ENCODE peak calls at places on chromosomes 5 and 9, in four cellular contexts. One of them, this sample, is unnamed.
A peak's percentile ranks its signal among the peaks of the same experiment; 100 is the strongest.

GRCh38 chr5:158923799-158924551 is 175.7 kb downstream of the EBF1 start:
- DNase-seq in hippocampal formation: no peak
- DNase-seq in HFF-Myc: no peak
- DNase-seq in activated CD8-positive, alpha-beta memory T cell treated with anti-CD3 and anti-CD28 coated beads for 24 hours: no peak
- DNase-seq in this sample: no peak

GRCh38 chr9:97773091-97773490 is 76.0 kb upstream of the XPA start:
- DNase-seq in hippocampal formation: no peak
- DNase-seq in HFF-Myc: no peak
- DNase-seq in activated CD8-positive, alpha-beta memory T cell treated with anti-CD3 and anti-CD28 coated beads for 24 hours: no peak
- DNase-seq in this sample: no peak

GRCh38 chr5:147188200-147189108 is 46.4 kb upstream of the STK32A start:
- DNase-seq in hippocampal formation: peak; percentile 25
- DNase-seq in HFF-Myc: peak; percentile 39
- DNase-seq in activated CD8-positive, alpha-beta memory T cell treated with anti-CD3 and anti-CD28 coated beads for 24 hours: no peak
- DNase-seq in this sample: no peak

GRCh38 chr5:82406200-82406773 is 128.1 kb upstream of the RPS23 start:
- DNase-seq in hippocampal formation: no peak
- DNase-seq in HFF-Myc: no peak
- DNase-seq in activated CD8-positive, alpha-beta memory T cell treated with anti-CD3 and anti-CD28 coated beads for 24 hours: no peak
- DNase-seq in this sample: peak; percentile 80

GRCh38 chr5:143142596-143143435 is 260.7 kb downstream of the NR3C1 start:
- DNase-seq in hippocampal formation: peak; percentile 4
- DNase-seq in HFF-Myc: no peak
- DNase-seq in activated CD8-positive, alpha-beta memory T cell treated with anti-CD3 and anti-CD28 coated beads for 24 hours: no peak
- DNase-seq in this sample: no peak

GRCh38 chr5:57780306-57780958 is 297.8 kb upstream of the ACTBL2 start:
- DNase-seq in hippocampal formation: no peak
- DNase-seq in HFF-Myc: no peak
- DNase-seq in activated CD8-positive, alpha-beta memory T cell treated with anti-CD3 and anti-CD28 coated beads for 24 hours: no peak
- DNase-seq in this sample: no peak

GRCh38 chr5:158601118-158601517 is 498.6 kb downstream of the EBF1 start:
- DNase-seq in hippocampal formation: no peak
- DNase-seq in HFF-Myc: no peak
- DNase-seq in activated CD8-positive, alpha-beta memory T cell treated with anti-CD3 and anti-CD28 coated beads for 24 hours: no peak
- DNase-seq in this sample: no peak

GRCh38 chr9:135905380-135906282 is 1.7 kb downstream of the CAMSAP1 start:
- DNase-seq in hippocampal formation: no peak
- DNase-seq in HFF-Myc: no peak
- DNase-seq in activated CD8-positive, alpha-beta memory T cell treated with anti-CD3 and anti-CD28 coated beads for 24 hours: peak; percentile 77
- DNase-seq in this sample: peak; percentile 37

GRCh38 chr5:148960070-148960769 is 102.6 kb downstream of the SH3TC2 start:
- DNase-seq in hippocampal formation: no peak
- DNase-seq in HFF-Myc: no peak
- DNase-seq in activated CD8-positive, alpha-beta memory T cell treated with anti-CD3 and anti-CD28 coated beads for 24 hours: no peak
- DNase-seq in this sample: no peak

GRCh38 chr9:120733190-120733589 is 18.9 kb upstream of the MEGF9 start:
- DNase-seq in hippocampal formation: peak; percentile 16
- DNase-seq in HFF-Myc: no peak
- DNase-seq in activated CD8-positive, alpha-beta memory T cell treated with anti-CD3 and anti-CD28 coated beads for 24 hours: no peak
- DNase-seq in this sample: peak; percentile 88

GRCh38 chr5:150778517-150779396 is at the start of gene SMIM3:
- DNase-seq in hippocampal formation: peak; percentile 52
- DNase-seq in HFF-Myc: no peak
- DNase-seq in activated CD8-positive, alpha-beta memory T cell treated with anti-CD3 and anti-CD28 coated beads for 24 hours: peak; percentile 86
- DNase-seq in this sample: no peak

This sample was measured in epithelial cell of proximal tubule.